ENCODE peak calls at places on chromosomes 4 and X, in ten cellular contexts. One of them, this sample, is unnamed.

GRCh38 chr4:1265351-1265750 is 16.4 kb upstream of the CTBP1 start:
- DNase-seq in naive B cell: no peak
- DNase-seq in Right ventricle myocardium superior: no peak
- DNase-seq in HT-29: no peak
- DNase-seq in kidney epithelial cell: no peak
- DNase-seq in memory B cell: no peak
- DNase-seq in mesenteric fat pad: peak; percentile 77
- DNase-seq in ecto neural progenitor cell: no peak
- DNase-seq in cardiac fibroblast: no peak
- DNase-seq in NCI-H2029 treated with DMSO at 0.1 percent for 48 hours: no peak
- DNase-seq in this sample: no peak

GRCh38 chr4:127143460-127144190 is 489.1 kb upstream of the INTU start:
- DNase-seq in NCI-H2029 treated with DMSO at 0.1 percent for 48 hours: no peak
- DNase-seq in naive B cell: no peak
- DNase-seq in kidney epithelial cell: peak; percentile 28
- DNase-seq in ecto neural progenitor cell: no peak
- DNase-seq in cardiac fibroblast: peak; percentile 53
- DNase-seq in HT-29: no peak
- DNase-seq in mesenteric fat pad: no peak
- DNase-seq in memory B cell: no peak
- DNase-seq in Right ventricle myocardium superior: no peak
- DNase-seq in this sample: no peak

GRCh38 chr4:110231869-110232268 is 33.5 kb upstream of the ELOVL6 start:
- DNase-seq in ecto neural progenitor cell: no peak
- DNase-seq in naive B cell: no peak
- DNase-seq in memory B cell: no peak
- DNase-seq in cardiac fibroblast: no peak
- DNase-seq in Right ventricle myocardium superior: no peak
- DNase-seq in kidney epithelial cell: no peak
- DNase-seq in mesenteric fat pad: no peak
- DNase-seq in NCI-H2029 treated with DMSO at 0.1 percent for 48 hours: no peak
- DNase-seq in HT-29: peak; percentile 43
- DNase-seq in this sample: no peak

GRCh38 chrX:139949703-139950102 is 15.6 kb downstream of the CXorf66 start:
- DNase-seq in NCI-H2029 treated with DMSO at 0.1 percent for 48 hours: no peak
- DNase-seq in HT-29: no peak
- DNase-seq in naive B cell: no peak
- DNase-seq in kidney epithelial cell: no peak
- DNase-seq in ecto neural progenitor cell: no peak
- DNase-seq in mesenteric fat pad: no peak
- DNase-seq in cardiac fibroblast: no peak
- DNase-seq in memory B cell: no peak
- DNase-seq in Right ventricle myocardium superior: no peak
- DNase-seq in this sample: no peak

GRCh38 chrX:18887177-18887820 is 96.6 kb downstream of the PHKA2 start:
- DNase-seq in Right ventricle myocardium superior: peak; percentile 79
- DNase-seq in memory B cell: no peak
- DNase-seq in cardiac fibroblast: no peak
- DNase-seq in mesenteric fat pad: no peak
- DNase-seq in NCI-H2029 treated with DMSO at 0.1 percent for 48 hours: no peak
- DNase-seq in naive B cell: no peak
- DNase-seq in HT-29: peak; percentile 54
- DNase-seq in ecto neural progenitor cell: no peak
- DNase-seq in kidney epithelial cell: no peak
- DNase-seq in this sample: no peak

GRCh38 chrX:16930392-16930791 is 16.1 kb upstream of the REPS2 start:
- DNase-seq in Right ventricle myocardium superior: no peak
- DNase-seq in ecto neural progenitor cell: no peak
- DNase-seq in mesenteric fat pad: no peak
- DNase-seq in NCI-H2029 treated with DMSO at 0.1 percent for 48 hours: no peak
- DNase-seq in naive B cell: no peak
- DNase-seq in HT-29: no peak
- DNase-seq in cardiac fibroblast: peak; percentile 38
- DNase-seq in memory B cell: no peak
- DNase-seq in kidney epithelial cell: no peak
- DNase-seq in this sample: no peak

GRCh38 chr4:94939791-94940530 is 182.2 kb downstream of the BMPR1B start:
- DNase-seq in naive B cell: no peak
- DNase-seq in NCI-H2029 treated with DMSO at 0.1 percent for 48 hours: no peak
- DNase-seq in kidney epithelial cell: no peak
- DNase-seq in memory B cell: no peak
- DNase-seq in HT-29: no peak
- DNase-seq in cardiac fibroblast: peak; percentile 30
- DNase-seq in ecto neural progenitor cell: no peak
- DNase-seq in mesenteric fat pad: no peak
- DNase-seq in Right ventricle myocardium superior: no peak
- DNase-seq in this sample: no peak

GRCh38 chr4:104418313-104418712 is 76.4 kb downstream of the CXXC4 start:
- DNase-seq in HT-29: peak; percentile 4
- DNase-seq in cardiac fibroblast: no peak
- DNase-seq in kidney epithelial cell: peak; percentile 10
- DNase-seq in Right ventricle myocardium superior: no peak
- DNase-seq in NCI-H2029 treated with DMSO at 0.1 percent for 48 hours: no peak
- DNase-seq in memory B cell: no peak
- DNase-seq in ecto neural progenitor cell: no peak
- DNase-seq in mesenteric fat pad: no peak
- DNase-seq in naive B cell: no peak
- DNase-seq in this sample: no peak

GRCh38 chr4:82842593-82842992 is 44.0 kb upstream of the SCD5 start:
- DNase-seq in Right ventricle myocardium superior: no peak
- DNase-seq in cardiac fibroblast: peak; percentile 39
- DNase-seq in memory B cell: no peak
- DNase-seq in HT-29: peak; percentile 25
- DNase-seq in NCI-H2029 treated with DMSO at 0.1 percent for 48 hours: no peak
- DNase-seq in naive B cell: no peak
- DNase-seq in ecto neural progenitor cell: no peak
- DNase-seq in mesenteric fat pad: no peak
- DNase-seq in kidney epithelial cell: no peak
- DNase-seq in this sample: no peak

GRCh38 chrX:64975491-64975890 is 759 bp downstream of the ZC4H2 start:
- DNase-seq in cardiac fibroblast: peak; percentile 15
- DNase-seq in mesenteric fat pad: no peak
- DNase-seq in memory B cell: peak; percentile 12
- DNase-seq in NCI-H2029 treated with DMSO at 0.1 percent for 48 hours: no peak
- DNase-seq in Right ventricle myocardium superior: peak; percentile 42
- DNase-seq in kidney epithelial cell: no peak
- DNase-seq in ecto neural progenitor cell: peak; percentile 64
- DNase-seq in HT-29: no peak
- DNase-seq in naive B cell: peak; percentile 5
- DNase-seq in this sample: peak; percentile 3

GRCh38 chr4:112752061-112752460 is 115.1 kb downstream of the LARP7 start:
- DNase-seq in Right ventricle myocardium superior: no peak
- DNase-seq in mesenteric fat pad: no peak
- DNase-seq in kidney epithelial cell: no peak
- DNase-seq in cardiac fibroblast: no peak
- DNase-seq in memory B cell: no peak
- DNase-seq in ecto neural progenitor cell: no peak
- DNase-seq in HT-29: no peak
- DNase-seq in naive B cell: no peak
- DNase-seq in NCI-H2029 treated with DMSO at 0.1 percent for 48 hours: no peak
- DNase-seq in this sample: no peak

GRCh38 chrX:84339507-84340364 is 151.7 kb upstream of the RPS6KA6 start:
- DNase-seq in memory B cell: no peak
- DNase-seq in cardiac fibroblast: peak; percentile 40
- DNase-seq in Right ventricle myocardium superior: no peak
- DNase-seq in kidney epithelial cell: no peak
- DNase-seq in HT-29: peak; percentile 48
- DNase-seq in mesenteric fat pad: no peak
- DNase-seq in naive B cell: no peak
- DNase-seq in NCI-H2029 treated with DMSO at 0.1 percent for 48 hours: peak; percentile 12
- DNase-seq in ecto neural progenitor cell: no peak
- DNase-seq in this sample: no peak

GRCh38 chrX:154349979-154350378 is 24.5 kb downstream of the FLNA start:
- DNase-seq in memory B cell: no peak
- DNase-seq in NCI-H2029 treated with DMSO at 0.1 percent for 48 hours: no peak
- DNase-seq in HT-29: no peak
- DNase-seq in cardiac fibroblast: no peak
- DNase-seq in Right ventricle myocardium superior: peak; percentile 14
- DNase-seq in mesenteric fat pad: no peak
- DNase-seq in ecto neural progenitor cell: no peak
- DNase-seq in naive B cell: no peak
- DNase-seq in kidney epithelial cell: no peak
- DNase-seq in this sample: no peak

GRCh38 chr4:181662383-181662782 is 580.8 kb upstream of the TENM3 start:
- DNase-seq in NCI-H2029 treated with DMSO at 0.1 percent for 48 hours: no peak
- DNase-seq in kidney epithelial cell: no peak
- DNase-seq in memory B cell: no peak
- DNase-seq in HT-29: no peak
- DNase-seq in mesenteric fat pad: no peak
- DNase-seq in naive B cell: no peak
- DNase-seq in Right ventricle myocardium superior: peak; percentile 33
- DNase-seq in cardiac fibroblast: peak; percentile 68
- DNase-seq in ecto neural progenitor cell: no peak
- DNase-seq in this sample: no peak

GRCh38 chr4:137543650-137544049 is 11.4 kb upstream of the PCDH18 start:
- DNase-seq in NCI-H2029 treated with DMSO at 0.1 percent for 48 hours: no peak
- DNase-seq in cardiac fibroblast: no peak
- DNase-seq in ecto neural progenitor cell: no peak
- DNase-seq in Right ventricle myocardium superior: no peak
- DNase-seq in kidney epithelial cell: no peak
- DNase-seq in memory B cell: no peak
- DNase-seq in mesenteric fat pad: no peak
- DNase-seq in HT-29: no peak
- DNase-seq in naive B cell: no peak
- DNase-seq in this sample: no peak

GRCh38 chrX:71846429-71846828 is 64.2 kb upstream of the NHSL2 start:
- DNase-seq in cardiac fibroblast: peak; percentile 36
- DNase-seq in NCI-H2029 treated with DMSO at 0.1 percent for 48 hours: no peak
- DNase-seq in HT-29: no peak
- DNase-seq in mesenteric fat pad: no peak
- DNase-seq in ecto neural progenitor cell: no peak
- DNase-seq in Right ventricle myocardium superior: no peak
- DNase-seq in kidney epithelial cell: no peak
- DNase-seq in naive B cell: no peak
- DNase-seq in memory B cell: no peak
- DNase-seq in this sample: no peak

GRCh38 chr4:152382057-152382785 is 153.7 kb downstream of the FBXW7 start:
- DNase-seq in NCI-H2029 treated with DMSO at 0.1 percent for 48 hours: peak; percentile 39
- DNase-seq in cardiac fibroblast: peak; percentile 29
- DNase-seq in ecto neural progenitor cell: no peak
- DNase-seq in HT-29: no peak
- DNase-seq in memory B cell: no peak
- DNase-seq in Right ventricle myocardium superior: no peak
- DNase-seq in mesenteric fat pad: no peak
- DNase-seq in naive B cell: no peak
- DNase-seq in kidney epithelial cell: no peak
- DNase-seq in this sample: no peak

GRCh38 chr4:158121203-158121586 is 51.6 kb downstream of the GASK1B start:
- DNase-seq in NCI-H2029 treated with DMSO at 0.1 percent for 48 hours: no peak
- DNase-seq in mesenteric fat pad: no peak
- DNase-seq in cardiac fibroblast: peak; percentile 100
- DNase-seq in HT-29: no peak
- DNase-seq in kidney epithelial cell: peak; percentile 43
- DNase-seq in naive B cell: no peak
- DNase-seq in ecto neural progenitor cell: no peak
- DNase-seq in Right ventricle myocardium superior: no peak
- DNase-seq in memory B cell: no peak
- DNase-seq in this sample: no peak

GRCh38 chr4:10460313-10461047 is 3.3 kb upstream of the ZNF518B start:
- DNase-seq in NCI-H2029 treated with DMSO at 0.1 percent for 48 hours: no peak
- DNase-seq in mesenteric fat pad: no peak
- DNase-seq in ecto neural progenitor cell: no peak
- DNase-seq in memory B cell: no peak
- DNase-seq in naive B cell: no peak
- DNase-seq in kidney epithelial cell: no peak
- DNase-seq in Right ventricle myocardium superior: no peak
- DNase-seq in HT-29: no peak
- DNase-seq in cardiac fibroblast: no peak
- DNase-seq in this sample: peak; percentile 5

GRCh38 chr4:20592666-20593065 is 107.6 kb upstream of the PACRGL start:
- DNase-seq in memory B cell: no peak
- DNase-seq in cardiac fibroblast: peak; percentile 14
- DNase-seq in mesenteric fat pad: no peak
- DNase-seq in HT-29: no peak
- DNase-seq in NCI-H2029 treated with DMSO at 0.1 percent for 48 hours: no peak
- DNase-seq in Right ventricle myocardium superior: no peak
- DNase-seq in kidney epithelial cell: no peak
- DNase-seq in ecto neural progenitor cell: no peak
- DNase-seq in naive B cell: no peak
- DNase-seq in this sample: no peak

GRCh38 chrX:116009871-116010710 is 160.5 kb upstream of the AGTR2 start:
- DNase-seq in kidney epithelial cell: no peak
- DNase-seq in Right ventricle myocardium superior: peak; percentile 37
- DNase-seq in ecto neural progenitor cell: no peak
- DNase-seq in memory B cell: no peak
- DNase-seq in cardiac fibroblast: no peak
- DNase-seq in HT-29: no peak
- DNase-seq in mesenteric fat pad: no peak
- DNase-seq in NCI-H2029 treated with DMSO at 0.1 percent for 48 hours: no peak
- DNase-seq in naive B cell: no peak
- DNase-seq in this sample: no peak

GRCh38 chr4:97627785-97628184 is 515.5 kb downstream of the STPG2 start:
- DNase-seq in HT-29: no peak
- DNase-seq in NCI-H2029 treated with DMSO at 0.1 percent for 48 hours: no peak
- DNase-seq in mesenteric fat pad: no peak
- DNase-seq in ecto neural progenitor cell: peak; percentile 47
- DNase-seq in cardiac fibroblast: no peak
- DNase-seq in naive B cell: no peak
- DNase-seq in kidney epithelial cell: no peak
- DNase-seq in memory B cell: no peak
- DNase-seq in Right ventricle myocardium superior: no peak
- DNase-seq in this sample: no peak

This sample was measured in stimulated activated naive CD4-positive, alpha-beta T cell treated with Interleukin-2 at 50 U/mL for 16 hours.